ENCODE peak calls at places on chromosomes 5 and 9, in four cellular contexts. D is ELR, Y is EL, M is HL-60. X is an unnamed sample.
A peak's percentile ranks its signal among the peaks of the same experiment; 100 is the strongest.

GRCh38 chr5:53997736-53998627 is 312.4 kb downstream of the ARL15 start:
- DNase-seq in Y (no peak), D (no peak), M (no peak), X (no peak)

GRCh38 chr9:112140936-112141335 is 34.2 kb downstream of the SUSD1 start:
- DNase-seq in D (peak; percentile 72), M (no peak), Y (no peak), X (no peak)

GRCh38 chr5:75663621-75664285 is 52.5 kb downstream of the ANKDD1B start:
- DNase-seq in M (no peak), D (no peak), Y (no peak), X (peak; percentile 61)

GRCh38 chr5:94347130-94347529 is 271.3 kb downstream of the KIAA0825 start:
- DNase-seq in M (no peak), Y (no peak), D (no peak), X (no peak)

GRCh38 chr5:17785774-17786173 is 151.5 kb downstream of the TAF11L14 start:
- DNase-seq in Y (no peak), D (no peak), M (no peak), X (no peak)

GRCh38 chr5:1734271-1734907 is 65.2 kb downstream of the MRPL36 start:
- DNase-seq in M (no peak), Y (no peak), D (no peak), X (no peak)

GRCh38 chr5:154603978-154604679 is 126.1 kb upstream of the HAND1 start:
- DNase-seq in D (peak; percentile 47), M (no peak), Y (peak; percentile 47), X (peak; percentile 53)

GRCh38 chr5:178994580-178995340 is at the start of gene GRM6:
- DNase-seq in D (no peak), M (no peak), Y (no peak), X (no peak)

GRCh38 chr5:140361901-140362300 is 1.9 kb downstream of the SLC4A9 start:
- DNase-seq in Y (no peak), D (no peak), M (no peak), X (no peak)

GRCh38 chr9:69980041-69980440 is 63.6 kb upstream of the MAMDC2 start:
- DNase-seq in M (no peak), Y (peak; percentile 13), D (no peak), X (no peak)

GRCh38 chr9:93702261-93702660 is 125.9 kb downstream of the PHF2 start:
- DNase-seq in M (no peak), D (no peak), Y (no peak), X (no peak)

GRCh38 chr5:35131723-35132122 is 84.0 kb upstream of the AGXT2 start:
- DNase-seq in D (peak; percentile 74), M (no peak), Y (peak; percentile 48), X (peak; percentile 79)

GRCh38 chr5:146440870-146441495 is 6.2 kb upstream of the TCERG1 start:
- DNase-seq in D (no peak), Y (no peak), M (no peak), X (no peak)